ENCODE peak calls at places on chromosomes 4 and X, in five cellular contexts. One of them, this sample, is unnamed.

GRCh38 chrX:39152106-39152649 is 350.9 kb downstream of the MID1IP1 start:
- DNase-seq in AG04449: no peak
- DNase-seq in endodermal cell: peak
- DNase-seq in AG10803: no peak
- DNase-seq in astrocyte of the spinal cord: no peak
- DNase-seq in this sample: no peak

GRCh38 chrX:72254835-72255234 is 16.0 kb upstream of the ERCC6L start:
- DNase-seq in AG04449: no peak
- DNase-seq in endodermal cell: no peak
- DNase-seq in astrocyte of the spinal cord: no peak
- DNase-seq in AG10803: no peak
- DNase-seq in this sample: no peak

GRCh38 chr4:140150636-140150885 is 3.4 kb downstream of the MAML3 start:
- DNase-seq in endodermal cell: no peak
- DNase-seq in AG04449: no peak
- DNase-seq in AG10803: no peak
- DNase-seq in astrocyte of the spinal cord: no peak
- DNase-seq in this sample: no peak

GRCh38 chrX:77788050-77788449 is 2.0 kb upstream of the ATRX start:
- DNase-seq in astrocyte of the spinal cord: no peak
- DNase-seq in endodermal cell: no peak
- DNase-seq in AG10803: peak
- DNase-seq in AG04449: no peak
- DNase-seq in this sample: peak

GRCh38 chr4:69881173-69881773 is 21.3 kb upstream of the SULT1E1 start:
- DNase-seq in endodermal cell: no peak
- DNase-seq in astrocyte of the spinal cord: peak
- DNase-seq in AG10803: peak
- DNase-seq in AG04449: no peak
- DNase-seq in this sample: no peak

GRCh38 chr4:118005883-118006282 is 28.4 kb upstream of the NDST3 start:
- DNase-seq in AG10803: no peak
- DNase-seq in endodermal cell: no peak
- DNase-seq in AG04449: no peak
- DNase-seq in astrocyte of the spinal cord: no peak
- DNase-seq in this sample: no peak

GRCh38 chr4:85825937-85826678 is 351.2 kb downstream of the ARHGAP24 start:
- DNase-seq in AG10803: peak
- DNase-seq in endodermal cell: peak
- DNase-seq in AG04449: no peak
- DNase-seq in astrocyte of the spinal cord: peak
- DNase-seq in this sample: peak

GRCh38 chr4:27638163-27638915 is 777.7 kb downstream of the STIM2 start:
- DNase-seq in endodermal cell: peak
- DNase-seq in AG10803: no peak
- DNase-seq in AG04449: no peak
- DNase-seq in astrocyte of the spinal cord: no peak
- DNase-seq in this sample: no peak

GRCh38 chrX:16148896-16149295 is 18.4 kb upstream of the MAGEB17 start:
- DNase-seq in AG04449: no peak
- DNase-seq in endodermal cell: peak
- DNase-seq in astrocyte of the spinal cord: no peak
- DNase-seq in AG10803: no peak
- DNase-seq in this sample: no peak

GRCh38 chr4:73653695-73654106 is 33.5 kb upstream of the RASSF6 start:
- DNase-seq in AG10803: peak
- DNase-seq in astrocyte of the spinal cord: peak
- DNase-seq in AG04449: no peak
- DNase-seq in endodermal cell: no peak
- DNase-seq in this sample: no peak

GRCh38 chrX:96591418-96591817 is 93.2 kb upstream of the DIAPH2 start:
- DNase-seq in AG10803: peak
- DNase-seq in endodermal cell: no peak
- DNase-seq in AG04449: no peak
- DNase-seq in astrocyte of the spinal cord: no peak
- DNase-seq in this sample: no peak

GRCh38 chr4:78362310-78362709 is 189.3 kb upstream of the ANXA3 start:
- DNase-seq in AG10803: no peak
- DNase-seq in AG04449: no peak
- DNase-seq in endodermal cell: peak
- DNase-seq in astrocyte of the spinal cord: no peak
- DNase-seq in this sample: no peak

DNA sequence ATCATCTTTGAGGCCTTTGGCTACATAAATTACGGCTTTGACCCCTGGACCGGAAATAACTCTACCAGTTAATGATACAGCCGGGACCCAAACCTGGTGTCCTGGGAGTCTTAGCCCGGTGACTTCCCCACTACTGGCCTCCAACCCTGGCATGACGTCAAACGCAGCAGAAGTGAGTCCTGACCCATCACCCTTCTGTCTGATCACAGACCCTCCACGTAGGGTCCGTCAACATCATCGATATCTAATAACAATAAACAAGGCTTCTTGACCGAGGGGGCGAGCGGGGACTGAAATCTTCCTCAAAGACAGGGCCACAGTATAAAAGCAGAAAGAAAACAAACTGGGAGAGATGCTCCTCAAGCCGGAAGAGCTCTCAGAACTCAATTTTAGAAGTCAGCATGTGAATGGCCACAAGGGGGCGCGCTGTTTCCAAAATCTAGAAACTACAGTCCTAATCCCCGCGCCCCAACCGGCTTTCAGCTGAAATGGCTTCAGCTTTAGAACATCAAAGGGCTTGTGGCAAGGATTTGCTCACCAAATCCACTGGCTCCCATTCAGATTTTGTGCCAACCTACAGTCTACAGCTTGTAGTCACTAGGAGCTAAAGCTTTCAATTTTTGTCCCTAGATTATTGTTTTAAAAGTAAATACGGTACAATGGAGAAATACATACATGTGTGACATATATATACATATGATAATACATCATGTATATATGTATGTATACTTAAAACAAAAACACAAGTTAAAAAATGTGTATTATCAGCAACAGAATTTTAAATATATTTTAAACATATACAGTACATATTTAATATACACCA is 46.4 kb upstream of the ENPP6 start:
- DNase-seq in AG10803: peak
- DNase-seq in AG04449: peak
- DNase-seq in astrocyte of the spinal cord: peak
- DNase-seq in endodermal cell: peak
- DNase-seq in this sample: peak
- H3K4me3 ChIP-seq in AG10803: no peak
- H3K4me3 ChIP-seq in AG04449: no peak
- H3K4me3 ChIP-seq in astrocyte of the spinal cord: no peak
- H3K4me3 ChIP-seq in endodermal cell: no peak
- H3K4me3 ChIP-seq in this sample: no peak

DNA sequence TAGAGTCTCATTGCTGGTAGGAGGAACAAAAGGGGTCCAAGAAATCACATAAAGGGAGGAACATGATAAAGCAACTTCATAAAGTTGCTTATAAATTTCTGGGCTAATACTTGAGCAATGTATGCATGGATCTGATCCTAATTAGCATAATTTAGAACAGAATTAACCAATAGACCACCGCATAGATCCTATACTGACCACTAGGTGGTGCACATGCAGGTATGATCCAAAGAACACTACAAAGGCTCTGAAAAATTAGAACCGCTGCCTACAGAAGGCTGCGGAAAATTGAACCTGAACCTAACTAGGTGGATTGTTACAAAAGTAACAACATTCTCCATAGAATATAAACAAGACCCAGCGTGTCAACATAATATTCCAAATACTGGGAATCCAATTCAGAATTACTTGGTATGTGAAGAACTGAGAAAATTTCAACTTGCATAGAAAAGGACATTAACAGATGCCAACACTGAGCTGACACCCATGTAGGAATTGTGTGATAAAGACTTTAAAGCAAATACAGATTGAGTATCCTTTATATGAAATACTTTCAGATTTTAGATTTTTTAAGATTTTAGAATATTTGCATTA is 23.3 kb downstream of the BRCC3 start:
- DNase-seq in astrocyte of the spinal cord: peak
- DNase-seq in endodermal cell: no peak
- DNase-seq in AG10803: peak
- DNase-seq in AG04449: no peak
- DNase-seq in this sample: no peak
- TF ChIP-seq CTCF in astrocyte of the spinal cord: peak
- TF ChIP-seq CTCF in endodermal cell: peak
- TF ChIP-seq CTCF in AG10803: peak
- TF ChIP-seq CTCF in AG04449: peak
- TF ChIP-seq CTCF in this sample: peak

GRCh38 chrX:3286196-3286920 is 60.1 kb downstream of the MXRA5 start:
- DNase-seq in endodermal cell: no peak
- DNase-seq in AG10803: peak
- DNase-seq in AG04449: no peak
- DNase-seq in astrocyte of the spinal cord: peak
- DNase-seq in this sample: no peak
- H3K4me3 ChIP-seq in endodermal cell: no peak
- H3K4me3 ChIP-seq in AG10803: peak
- H3K4me3 ChIP-seq in AG04449: peak
- H3K4me3 ChIP-seq in astrocyte of the spinal cord: peak
- H3K4me3 ChIP-seq in this sample: peak

DNA sequence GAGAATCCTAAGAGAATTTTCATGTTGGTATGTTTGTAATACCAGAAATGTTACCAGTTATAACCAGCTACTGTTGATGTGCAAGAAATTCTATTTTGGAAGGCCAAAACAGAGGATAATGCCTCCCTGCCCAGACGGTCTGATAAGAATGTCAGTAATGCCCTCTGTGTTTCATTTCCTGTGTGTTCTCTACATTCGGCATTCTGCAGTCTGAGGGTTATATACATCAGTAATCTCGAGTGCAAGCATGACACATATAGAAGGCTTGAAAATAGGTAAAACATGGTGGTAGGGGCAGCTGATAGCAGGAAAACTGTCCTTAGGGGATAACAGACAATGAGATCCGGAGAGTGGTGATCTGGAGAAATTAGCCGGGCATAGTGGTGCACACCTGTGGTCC is 22.8 kb downstream of the FNIP2 start:
- DNase-seq in astrocyte of the spinal cord: no peak
- DNase-seq in AG04449: no peak
- DNase-seq in AG10803: no peak
- DNase-seq in endodermal cell: no peak
- DNase-seq in this sample: no peak
- TF ChIP-seq CTCF in astrocyte of the spinal cord: no peak
- TF ChIP-seq CTCF in AG04449: no peak
- TF ChIP-seq CTCF in AG10803: no peak
- TF ChIP-seq CTCF in endodermal cell: no peak
- TF ChIP-seq CTCF in this sample: no peak

GRCh38 chrX:53683556-53684414 is 2.7 kb downstream of the HUWE1 start:
- DNase-seq in AG04449: peak
- DNase-seq in AG10803: peak
- DNase-seq in astrocyte of the spinal cord: peak
- DNase-seq in endodermal cell: peak
- DNase-seq in this sample: peak

GRCh38 chrX:53678667-53679066 is 7.9 kb downstream of the HUWE1 start:
- DNase-seq in AG10803: no peak
- DNase-seq in astrocyte of the spinal cord: no peak
- DNase-seq in AG04449: no peak
- DNase-seq in endodermal cell: no peak
- DNase-seq in this sample: no peak

GRCh38 chrX:53684415-53685192 is 1.9 kb downstream of the HUWE1 start:
- DNase-seq in AG10803: no peak
- DNase-seq in astrocyte of the spinal cord: no peak
- DNase-seq in AG04449: no peak
- DNase-seq in endodermal cell: no peak
- DNase-seq in this sample: no peak

GRCh38 chrX:53682885-53683555 is 3.5 kb downstream of the HUWE1 start:
- DNase-seq in astrocyte of the spinal cord: peak
- DNase-seq in AG10803: peak
- DNase-seq in AG04449: no peak
- DNase-seq in endodermal cell: peak
- DNase-seq in this sample: no peak

GRCh38 chrX:53681661-53682060 is 4.9 kb downstream of the HUWE1 start:
- DNase-seq in endodermal cell: no peak
- DNase-seq in AG04449: no peak
- DNase-seq in AG10803: no peak
- DNase-seq in astrocyte of the spinal cord: peak
- DNase-seq in this sample: no peak
- H3K4me3 ChIP-seq in endodermal cell: peak
- H3K4me3 ChIP-seq in AG04449: no peak
- H3K4me3 ChIP-seq in AG10803: peak
- H3K4me3 ChIP-seq in astrocyte of the spinal cord: no peak
- H3K4me3 ChIP-seq in this sample: no peak

This sample was measured in AG09309.